ENCODE peak calls at places on chromosomes 12 and 14, in ten cellular contexts. M is fibroblast of the aortic adventitia, F is mesothelial cell of epicardium, Y is fibroblast of lung, X is neural crest cell, T is AG04449, Q is activated B cell treated with CpG ODN at 0.5 μM for 24 hours, E is HFF-Myc, W is fibroblast of pulmonary artery, P is H1. O is an unnamed sample.

GRCh38 chr14:71659165-71659564 is 273.1 kb upstream of the RGS6 start:
- DNase-seq in M (peak), F (no peak), Y (peak), X (no peak), T (no peak), Q (no peak), E (no peak), W (peak), P (no peak), O (no peak)

GRCh38 chr14:31395572-31396205 is 24.7 kb downstream of the HEATR5A start:
- DNase-seq in M (no peak), F (no peak), Y (no peak), X (no peak), T (no peak), Q (no peak), E (no peak), W (no peak), P (no peak), O (no peak)

GRCh38 chr14:66709292-66709691 is 201.3 kb downstream of the GPHN start:
- DNase-seq in M (peak), F (no peak), Y (peak), X (no peak), T (no peak), Q (no peak), E (peak), W (peak), P (no peak), O (no peak)

GRCh38 chr14:104149617-104150141 is 11.3 kb downstream of the KIF26A start:
- DNase-seq in M (no peak), F (no peak), Y (no peak), X (no peak), T (no peak), Q (no peak), E (no peak), W (no peak), P (peak), O (no peak)

GRCh38 chr12:50650285-50650684 is 113.6 kb upstream of the ATF1 start:
- DNase-seq in M (no peak), F (no peak), Y (no peak), X (no peak), T (no peak), Q (no peak), E (no peak), W (no peak), P (no peak), O (no peak)

GRCh38 chr12:110015132-110015531 is 15.9 kb downstream of the ANKRD13A start:
- DNase-seq in M (no peak), F (no peak), Y (no peak), X (no peak), T (no peak), Q (no peak), E (no peak), W (no peak), P (no peak), O (no peak)

GRCh38 chr14:88228519-88229236 is 94.4 kb downstream of the KCNK10 start:
- DNase-seq in M (no peak), F (no peak), Y (no peak), X (no peak), T (no peak), Q (no peak), E (no peak), W (no peak), P (no peak), O (no peak)

GRCh38 chr12:46451276-46452021 is 78.9 kb upstream of the SLC38A2 start:
- DNase-seq in M (no peak), F (no peak), Y (no peak), X (no peak), T (no peak), Q (no peak), E (no peak), W (no peak), P (no peak), O (no peak)

GRCh38 chr14:32104803-32105202 is 27.7 kb downstream of the ARHGAP5 start:
- DNase-seq in M (no peak), F (no peak), Y (no peak), X (no peak), T (no peak), Q (no peak), E (no peak), W (peak), P (no peak), O (no peak)

GRCh38 chr14:19799880-19800279 is 3.7 kb upstream of the OR4N2 start:
- DNase-seq in M (no peak), F (no peak), Y (no peak), X (no peak), T (no peak), Q (no peak), E (no peak), W (no peak), P (no peak), O (no peak)

GRCh38 chr14:81829447-81829846 is 295.8 kb upstream of the SEL1L start:
- DNase-seq in M (no peak), F (no peak), Y (no peak), X (no peak), T (no peak), Q (no peak), E (no peak), W (no peak), P (no peak), O (no peak)

GRCh38 chr12:54132979-54133378 is 55.8 kb downstream of the SMUG1 start:
- DNase-seq in M (no peak), F (no peak), Y (no peak), X (no peak), T (no peak), Q (no peak), E (no peak), W (no peak), P (no peak), O (no peak)

GRCh38 chr14:52844262-52845060 is 53.1 kb upstream of the GNPNAT1 start:
- DNase-seq in M (peak), F (no peak), Y (no peak), X (no peak), T (no peak), Q (no peak), E (no peak), W (no peak), P (no peak), O (no peak)

GRCh38 chr12:50988871-50989270 is 36.5 kb downstream of the HIGD1C start:
- DNase-seq in M (no peak), F (no peak), Y (no peak), X (no peak), T (no peak), Q (no peak), E (no peak), W (no peak), P (no peak), O (no peak)

DNA sequence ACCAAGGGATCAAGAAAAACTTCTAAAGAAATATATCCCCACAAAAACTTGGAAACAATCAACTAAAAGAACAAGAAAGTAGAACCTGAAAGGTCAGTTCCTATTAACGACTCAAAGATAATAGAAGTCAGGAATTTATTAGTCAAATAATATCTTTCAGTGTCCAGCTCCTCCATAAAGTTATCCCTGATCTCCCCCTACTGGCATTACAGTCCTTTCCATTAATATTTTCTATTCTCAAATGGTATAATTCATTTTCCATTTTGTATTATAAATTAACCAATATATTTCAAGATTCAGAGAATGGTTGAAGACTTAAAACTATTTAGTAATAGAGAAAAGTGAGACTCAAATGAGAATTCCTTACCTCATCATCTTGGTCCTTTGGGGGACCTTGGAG is 11.6 kb upstream of the SUPT16H start:
- DNase-seq in M (no peak), F (no peak), Y (no peak), X (no peak), T (no peak), Q (no peak), E (no peak), W (no peak), P (no peak), O (no peak)
- TF ChIP-seq CTCF in M (no peak), F (no peak), Y (no peak), X (peak), T (no peak), Q (no peak), E (no peak), W (no peak), P (no peak), O (no peak)

DNA sequence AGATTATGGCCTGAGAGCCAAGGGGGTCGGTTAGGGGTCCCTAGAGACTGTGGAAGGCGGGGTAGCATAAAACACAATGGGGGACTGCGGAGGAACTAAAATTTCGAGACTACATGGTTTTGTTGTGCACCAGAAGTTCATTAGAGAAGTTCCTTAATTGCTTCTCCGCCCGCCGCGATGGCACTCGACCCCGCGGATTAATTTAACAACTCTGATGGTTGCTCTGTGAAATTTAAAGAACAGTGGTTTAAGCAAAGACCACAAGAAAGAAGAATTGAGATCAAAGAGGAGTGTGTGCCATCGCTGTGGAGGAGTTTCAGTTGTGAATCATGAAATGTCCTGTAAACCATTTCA is 1.4 kb upstream of the CCDC88C start:
- DNase-seq in M (no peak), F (no peak), Y (no peak), X (no peak), T (no peak), Q (no peak), E (no peak), W (no peak), P (peak), O (no peak)
- TF ChIP-seq CTCF in M (no peak), F (peak), Y (no peak), X (peak), T (no peak), Q (no peak), E (no peak), W (no peak), P (no peak), O (no peak)

GRCh38 chr14:106789318-106789717 is 1262.9 kb downstream of the TMEM121 start:
- DNase-seq in M (no peak), F (no peak), Y (no peak), X (no peak), T (no peak), Q (no peak), E (no peak), W (no peak), P (no peak), O (no peak)

GRCh38 chr14:106788534-106788933 is 1262.2 kb downstream of the TMEM121 start:
- DNase-seq in M (no peak), F (no peak), Y (no peak), X (no peak), T (no peak), Q (no peak), E (no peak), W (no peak), P (no peak), O (no peak)

GRCh38 chr14:106786697-106787096 is 1260.3 kb downstream of the TMEM121 start:
- DNase-seq in M (no peak), F (no peak), Y (no peak), X (no peak), T (no peak), Q (no peak), E (no peak), W (no peak), P (no peak), O (no peak)

GRCh38 chr14:106792543-106792942 is 1266.2 kb downstream of the TMEM121 start:
- DNase-seq in M (no peak), F (no peak), Y (no peak), X (no peak), T (no peak), Q (no peak), E (no peak), W (no peak), P (no peak), O (peak)

GRCh38 chr14:106790189-106791036 is 1264.0 kb downstream of the TMEM121 start:
- DNase-seq in M (no peak), F (no peak), Y (no peak), X (no peak), T (no peak), Q (peak), E (no peak), W (no peak), P (peak), O (peak)
- TF ChIP-seq CTCF in M (peak), F (no peak), Y (no peak), X (peak), T (peak), Q (peak), E (peak), W (peak), P (peak), O (peak)

GRCh38 chr12:97716356-97716755 is 253.8 kb downstream of the RMST start:
- DNase-seq in M (no peak), F (no peak), Y (peak), X (no peak), T (no peak), Q (no peak), E (no peak), W (peak), P (no peak), O (no peak)
- TF ChIP-seq CTCF in M (no peak), F (peak), Y (no peak), X (peak), T (no peak), Q (no peak), E (no peak), W (peak), P (peak), O (peak)

GRCh38 chr14:38972511-38972910 is 130.5 kb downstream of the SEC23A start:
- DNase-seq in M (no peak), F (no peak), Y (no peak), X (no peak), T (no peak), Q (no peak), E (no peak), W (no peak), P (no peak), O (no peak)

GRCh38 chr14:38973083-38973700 is 129.8 kb downstream of the SEC23A start:
- DNase-seq in M (no peak), F (no peak), Y (no peak), X (no peak), T (no peak), Q (no peak), E (no peak), W (no peak), P (no peak), O (no peak)

DNA sequence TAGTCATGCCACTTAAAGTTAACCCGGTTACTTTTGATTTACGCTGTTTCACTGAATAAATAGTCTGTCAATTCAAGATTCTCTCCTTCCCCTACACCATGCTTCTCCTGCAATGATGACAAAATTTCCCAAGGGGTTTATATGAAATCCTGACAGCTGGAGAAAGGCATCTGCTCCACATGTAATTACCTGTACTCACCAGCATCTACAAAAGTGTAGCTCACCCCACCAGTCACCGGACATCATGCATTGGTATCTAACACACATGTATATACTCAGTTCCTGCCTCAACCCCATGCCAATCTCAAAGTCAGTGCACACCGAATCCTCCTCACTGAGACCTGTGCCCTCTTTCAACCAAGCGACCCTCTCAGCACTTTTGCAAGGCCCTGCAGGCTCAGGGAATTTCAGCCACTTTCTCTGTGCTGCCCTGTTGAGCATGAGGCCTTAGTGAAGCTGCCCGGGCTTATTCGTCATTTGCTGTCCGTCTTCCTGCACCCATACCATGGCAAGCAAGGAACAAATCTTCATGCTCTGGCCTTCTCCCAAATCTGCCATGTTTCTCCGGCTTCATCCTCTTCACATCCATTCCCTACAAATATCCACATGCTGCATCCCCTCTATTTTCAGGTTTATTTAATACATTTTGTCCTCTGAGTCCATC is 131.6 kb downstream of the SEC23A start:
- DNase-seq in M (no peak), F (no peak), Y (no peak), X (no peak), T (no peak), Q (no peak), E (no peak), W (no peak), P (no peak), O (no peak)
- TF ChIP-seq CTCF in M (no peak), F (no peak), Y (no peak), X (no peak), T (no peak), Q (no peak), E (no peak), W (no peak), P (no peak), O (no peak)